ENCODE peak calls at places on chromosomes 7 and 10, in ten cellular contexts. N, Z, G, M, R, C, D, V, E and P are unnamed samples. For H3K4me1, the result is how much of the 10 kb centered on the place peaks cover.

GRCh38 chr10:90993340-90993739 is 72.5 kb upstream of the ANKRD1 start:
- DNase-seq in R (no peak), E (no peak), V (no peak), M (no peak), C (no peak), D (no peak), Z (peak), N (no peak), G (no peak), P (no peak)

GRCh38 chr10:98262571-98262970 is 5.4 kb downstream of the LOXL4 start:
- DNase-seq in V (no peak), R (peak), M (no peak), N (no peak), D (no peak), C (peak), E (no peak), G (peak), Z (peak), P (peak)

GRCh38 chr7:55570939-55571338 is 1.4 kb downstream of the VOPP1 start:
- DNase-seq in Z (peak), C (no peak), V (no peak), N (no peak), M (no peak), E (no peak), R (no peak), G (no peak), D (no peak), P (no peak)

GRCh38 chr10:25689346-25690095 is 244.5 kb upstream of the MYO3A start:
- DNase-seq in M (no peak), Z (no peak), D (no peak), R (no peak), G (no peak), N (no peak), V (no peak), E (no peak), C (no peak), P (no peak)

GRCh38 chr7:87083865-87084519 is 24.5 kb upstream of the ELAPOR2 start:
- DNase-seq in D (no peak), G (no peak), E (no peak), Z (peak), R (no peak), C (no peak), M (no peak), V (no peak), N (no peak), P (no peak)

GRCh38 chr7:151899513-151900360 is 22.8 kb upstream of the PRKAG2 start:
- DNase-seq in D (no peak), Z (no peak), N (no peak), E (no peak), M (peak), C (no peak), V (no peak), R (no peak), G (no peak), P (no peak)

GRCh38 chr7:28812641-28813040 is 145.5 kb downstream of the TRIL start:
- DNase-seq in E (no peak), G (no peak), D (no peak), M (no peak), C (no peak), V (no peak), N (no peak), Z (no peak), R (no peak), P (no peak)

GRCh38 chr7:140685407-140686087 is 11.0 kb upstream of the NDUFB2 start:
- DNase-seq in D (no peak), G (no peak), R (no peak), N (no peak), Z (no peak), V (no peak), C (no peak), E (no peak), M (no peak), P (no peak)

GRCh38 chr7:97011104-97011503 is 5.8 kb downstream of the DLX6 start:
- DNase-seq in Z (no peak), G (no peak), N (no peak), C (no peak), R (no peak), D (no peak), V (no peak), E (no peak), M (no peak), P (no peak)

GRCh38 chr10:103712898-103713498 is 142.4 kb downstream of the SH3PXD2A start:
- DNase-seq in C (peak), G (peak), D (peak), Z (peak), N (peak), V (peak), E (peak), M (peak), R (peak), P (peak)

GRCh38 chr7:141993354-141993753 is 2.3 kb upstream of the MGAM start:
- DNase-seq in Z (no peak), M (no peak), V (no peak), R (no peak), E (no peak), D (no peak), N (no peak), G (no peak), C (no peak), P (no peak)

GRCh38 chr10:4981722-4982471 is 18.7 kb downstream of the AKR1C1 start:
- DNase-seq in V (no peak), N (peak), D (no peak), M (no peak), C (peak), E (no peak), G (peak), R (no peak), Z (peak), P (no peak)

GRCh38 chr7:129553861-129554530 is 51.7 kb downstream of the SMKR1 start:
- DNase-seq in V (no peak), N (no peak), D (no peak), M (no peak), Z (peak), R (no peak), G (peak), E (no peak), C (no peak), P (peak)

GRCh38 chr7:18515067-18515466 is 19.5 kb downstream of the HDAC9 start:
- DNase-seq in Z (peak), M (no peak), G (no peak), R (no peak), D (no peak), C (no peak), E (no peak), V (no peak), N (no peak), P (no peak)

GRCh38 chr7:74203157-74203556 is 6.6 kb upstream of the LAT2 start:
- DNase-seq in E (no peak), R (peak), N (no peak), M (peak), G (no peak), C (peak), D (no peak), V (no peak), Z (peak), P (peak)

GRCh38 chr7:32164341-32164996 is 94.3 kb upstream of the PDE1C start:
- DNase-seq in G (no peak), N (peak), D (no peak), V (no peak), Z (peak), E (no peak), M (no peak), C (peak), R (peak), P (no peak)

GRCh38 chr10:44989621-44990301 is 11.0 kb upstream of the ZNF22 start:
- DNase-seq in R (peak), C (no peak), D (no peak), Z (no peak), V (no peak), N (peak), M (peak), G (no peak), E (no peak), P (no peak)

GRCh38 chr7:112481833-112482669 is 1.3 kb downstream of the LSMEM1 start:
- DNase-seq in N (no peak), M (peak), E (no peak), R (peak), V (peak), Z (peak), G (no peak), C (no peak), D (peak), P (peak)

GRCh38 chr10:34670101-34670500 is 145.0 kb downstream of the PARD3 start:
- DNase-seq in D (no peak), R (no peak), N (no peak), E (no peak), G (no peak), V (no peak), Z (no peak), M (no peak), C (peak), P (no peak)

GRCh38 chr7:5212633-5213285 is 22.7 kb downstream of the WIPI2 start:
- DNase-seq in N (no peak), V (no peak), E (no peak), Z (no peak), G (no peak), D (no peak), R (no peak), M (peak), C (no peak), P (no peak)

GRCh38 chr7:149772821-149773425 is 465 bp downstream of the ZNF467 start:
- DNase-seq in G (peak), Z (no peak), D (peak), V (no peak), M (no peak), E (no peak), N (peak), R (no peak), C (peak), P (peak)

GRCh38 chr7:66626236-66626957 is 2.3 kb upstream of the KCTD7 start:
- DNase-seq in E (no peak), N (no peak), Z (no peak), C (no peak), D (peak), G (no peak), M (peak), V (no peak), R (no peak), P (no peak)

GRCh38 chr10:103870503-103870902 is 15.1 kb upstream of the SH3PXD2A start:
- DNase-seq in M (no peak), V (no peak), Z (no peak), E (no peak), D (no peak), G (no peak), N (no peak), R (no peak), C (peak), P (no peak)

GRCh38 chr7:18890885-18891621 is 226.4 kb downstream of the TWIST1 start:
- DNase-seq in C (no peak), R (no peak), M (no peak), V (no peak), E (no peak), G (no peak), D (no peak), Z (no peak), N (no peak), P (peak)

GRCh38 chr7:155373359-155374273 is 75.9 kb downstream of the INSIG1 start:
- DNase-seq in Z (no peak), G (no peak), C (no peak), N (peak), M (no peak), D (no peak), V (no peak), E (no peak), R (no peak), P (no peak)

GRCh38 chr7:44935583-44935982 is 43.2 kb downstream of the MYO1G start:
- DNase-seq in G (no peak), N (no peak), C (no peak), E (no peak), M (no peak), Z (no peak), D (no peak), R (no peak), V (no peak), P (no peak)

GRCh38 chr10:69004821-69005220 is 16.2 kb downstream of the KIFBP start:
- DNase-seq in E (no peak), G (peak), V (no peak), D (no peak), Z (peak), C (peak), R (no peak), M (no peak), N (no peak), P (no peak)

GRCh38 chr10:116634126-116634975 is 13.6 kb downstream of the PNLIPRP2 start:
- DNase-seq in N (no peak), R (no peak), D (no peak), M (no peak), C (no peak), Z (no peak), G (no peak), E (no peak), V (no peak), P (no peak)

GRCh38 chr10:17031656-17032630 is 97.7 kb downstream of the CUBN start:
- DNase-seq in C (no peak), E (no peak), V (no peak), G (no peak), Z (no peak), N (no peak), R (no peak), M (no peak), D (no peak), P (no peak)

GRCh38 chr7:99375070-99375807 is 709 bp downstream of the ARPC1B start:
- DNase-seq in G (peak), M (peak), R (peak), C (peak), N (peak), D (peak), Z (peak), E (peak), V (peak), P (peak)

GRCh38 chr10:132102071-132102716 is 36.4 kb downstream of the JAKMIP3 start:
- DNase-seq in M (peak), N (peak), D (no peak), Z (no peak), R (peak), E (no peak), V (no peak), G (no peak), C (no peak), P (no peak)

GRCh38 chr10:78200686-78201085 is 167.0 kb downstream of the RPS24 start:
- DNase-seq in V (no peak), R (no peak), C (no peak), M (no peak), Z (no peak), G (no peak), E (no peak), D (no peak), N (no peak), P (no peak)

GRCh38 chr7:83271212-83272099 is 108.8 kb upstream of the PCLO start:
- DNase-seq in G (peak), C (peak), D (no peak), E (no peak), N (no peak), Z (peak), R (no peak), M (no peak), V (no peak), P (no peak)
- TF ChIP-seq CTCF in G (peak), C (peak), D (no peak), E (no peak), N (peak), Z (peak), R (peak), M (no peak), V (no peak), P (peak)

DNA sequence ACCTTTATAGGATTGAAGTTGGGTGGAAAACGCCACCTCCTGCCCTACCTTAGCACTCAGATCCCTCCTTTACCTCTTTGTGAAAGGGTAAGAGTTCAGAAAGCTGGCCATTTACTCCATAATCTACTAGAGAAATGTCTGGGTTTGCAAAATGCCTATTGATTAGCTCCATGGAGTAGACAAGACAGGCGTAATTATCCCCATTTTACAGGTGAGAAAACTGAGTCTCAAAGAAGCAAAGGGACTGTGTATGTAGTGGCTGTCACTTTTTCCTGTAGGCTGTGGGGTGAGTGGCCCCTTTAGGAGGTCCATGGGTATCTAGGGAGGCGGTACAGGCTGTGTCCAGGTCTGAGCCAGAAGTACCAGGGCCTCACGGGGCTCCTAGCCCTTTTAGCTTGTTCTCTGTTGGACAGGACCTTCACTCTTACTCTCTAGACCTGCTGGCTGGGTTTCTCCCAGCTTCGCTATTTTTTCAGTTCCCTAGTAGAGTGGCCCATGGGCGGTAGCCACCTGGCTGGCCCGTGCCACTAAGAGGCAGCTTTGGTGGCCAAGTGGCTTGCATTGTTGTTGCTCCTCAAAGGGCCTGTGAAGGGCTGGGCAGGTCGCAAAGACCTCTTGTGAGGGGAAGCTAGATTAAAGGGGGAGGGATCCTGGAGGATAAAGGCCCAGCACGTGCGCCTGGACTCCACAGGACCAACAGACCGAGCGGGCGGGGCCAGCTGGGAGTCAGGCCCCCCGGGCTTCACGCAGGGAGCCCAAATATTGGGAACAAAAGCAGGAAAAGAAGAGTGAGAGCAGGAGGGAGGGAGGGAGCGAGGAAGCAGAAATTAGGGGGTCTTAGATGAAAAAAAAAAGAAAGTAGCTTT is 4.7 kb upstream of the PAX2 start:
- DNase-seq in Z (no peak), M (peak), C (no peak), R (no peak), N (peak), E (no peak), V (no peak), G (no peak), D (no peak), P (no peak)
- H3K4me1 ChIP-seq in Z (under half), M (under half), C (under half), R (under half), N (under half), E (under half), V (half or more), G (under half), D (under half), P (under half)

GRCh38 chr10:18310761-18311160 is 170.5 kb downstream of the CACNB2 start:
- DNase-seq in R (no peak), V (no peak), N (no peak), C (no peak), E (no peak), G (no peak), M (no peak), Z (no peak), D (no peak), P (no peak)
- TF ChIP-seq CTCF in R (no peak), V (no peak), N (no peak), C (no peak), E (no peak), G (no peak), M (no peak), Z (no peak), D (no peak), P (no peak)

DNA sequence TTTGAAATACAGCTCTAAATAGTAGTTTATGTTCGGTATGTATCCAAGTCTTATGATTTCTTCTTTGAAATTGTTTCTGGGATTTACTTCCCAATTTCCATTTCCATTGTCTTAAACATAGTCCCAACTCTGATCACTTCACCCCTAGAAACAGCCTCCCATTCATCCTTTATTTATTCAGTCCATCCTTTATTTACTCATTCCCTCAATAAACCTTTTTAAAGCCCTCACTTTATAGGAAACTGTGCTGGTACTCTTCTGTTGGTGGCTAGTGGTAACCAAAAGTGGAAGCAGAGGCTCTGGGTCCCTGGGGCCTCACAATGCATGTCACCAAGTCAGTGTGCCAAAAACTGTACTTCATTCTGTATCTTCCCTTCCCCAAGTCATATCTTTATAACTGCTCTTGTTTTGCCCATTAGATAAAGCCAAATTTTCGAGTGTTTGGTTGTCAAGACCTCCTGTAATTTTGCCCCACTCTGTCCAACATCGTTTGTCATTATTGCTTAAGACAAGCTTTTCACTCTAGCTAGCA is 3.9 kb upstream of the EPC1 start:
- DNase-seq in R (no peak), N (no peak), D (no peak), E (no peak), Z (no peak), C (no peak), M (no peak), V (no peak), G (peak), P (no peak)
- H3K4me1 ChIP-seq in R (under half), N (under half), D (under half), E (under half), Z (under half), C (under half), M (under half), V (under half), G (half or more), P (under half)

DNA sequence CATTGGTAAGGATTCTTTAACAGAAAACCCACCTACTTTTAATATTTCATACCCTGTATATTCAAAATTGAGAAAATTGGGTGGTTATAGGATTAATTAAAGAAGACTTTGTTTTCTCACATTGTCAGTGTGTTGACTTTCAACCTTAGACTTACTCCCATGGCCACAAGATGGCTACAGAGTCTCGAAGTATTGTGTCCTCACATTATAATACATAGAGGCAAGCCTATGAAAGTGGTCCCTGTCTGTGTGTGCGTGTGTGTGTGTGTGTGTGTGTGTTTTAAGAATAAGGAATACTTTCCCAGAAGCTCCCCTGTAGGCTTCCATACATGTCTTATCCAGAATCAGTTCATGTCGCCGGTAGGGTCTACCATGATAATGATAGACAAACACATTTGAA is 180.0 kb downstream of the PHF14 start:
- DNase-seq in R (no peak), G (no peak), M (no peak), V (no peak), N (no peak), D (no peak), Z (no peak), E (no peak), C (no peak), P (no peak)
- TF ChIP-seq CTCF in R (no peak), G (no peak), M (no peak), V (no peak), N (peak), D (no peak), Z (no peak), E (no peak), C (no peak), P (peak)

GRCh38 chr7:47588704-47589225 is 6.9 kb upstream of the TNS3 start:
- DNase-seq in M (no peak), V (no peak), G (no peak), D (no peak), E (no peak), N (no peak), C (no peak), Z (no peak), R (no peak), P (no peak)
- H3K4me1 ChIP-seq in M (under half), V (half or more), G (under half), D (under half), E (under half), N (under half), C (under half), Z (under half), R (under half), P (under half)

DNA sequence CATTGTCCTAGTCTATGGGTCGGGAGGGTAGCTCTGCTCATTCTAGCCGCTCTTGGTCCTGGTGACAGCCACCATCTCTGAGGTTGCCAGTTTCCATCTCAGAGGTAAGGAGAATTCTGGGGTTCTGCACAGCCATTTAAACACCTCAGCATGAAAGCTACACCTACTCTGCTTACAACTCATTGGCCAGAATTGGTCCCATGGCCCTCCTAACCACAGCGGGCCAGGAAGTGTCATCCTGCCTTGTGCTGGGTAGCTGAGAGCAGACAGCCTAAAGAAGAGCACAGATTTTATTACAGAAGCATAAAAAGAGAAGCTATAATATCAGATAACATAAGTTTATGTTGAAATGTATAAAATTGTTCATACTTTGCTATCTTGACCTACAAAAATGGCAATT is 152.7 kb downstream of the HECW1 start:
- DNase-seq in V (no peak), R (no peak), E (no peak), N (no peak), M (no peak), G (no peak), C (no peak), D (no peak), Z (no peak), P (no peak)
- TF ChIP-seq CTCF in V (no peak), R (no peak), E (no peak), N (no peak), M (no peak), G (no peak), C (no peak), D (no peak), Z (no peak), P (no peak)